ENCODE peak calls at places on chromosomes 16 and 17, in four cellular contexts. X is GM23248, B is foreskin fibroblast, F is BE2C. A is an unnamed sample.

GRCh38 chr16:85612191-85612800 is 826 bp upstream of the GSE1 start:
- DNase-seq in X (peak), B (peak), F (peak), A (peak)

GRCh38 chr16:74052006-74052405 is 244.6 kb upstream of the PSMD7 start:
- DNase-seq in X (no peak), B (no peak), F (no peak), A (no peak)

GRCh38 chr17:45144199-45145034 is 3.9 kb upstream of the HEXIM1 start:
- DNase-seq in X (peak), B (no peak), F (no peak), A (no peak)

GRCh38 chr17:28755486-28755885 is 11.7 kb downstream of the TRAF4 start:
- DNase-seq in X (no peak), B (no peak), F (no peak), A (no peak)

GRCh38 chr16:75099738-75100615 is 16.6 kb downstream of the LDHD start:
- DNase-seq in X (no peak), B (no peak), F (no peak), A (peak)

GRCh38 chr16:69319826-69320730 is 8.9 kb downstream of the VPS4A start:
- DNase-seq in X (no peak), B (no peak), F (no peak), A (no peak)

GRCh38 chr17:63382136-63382535 is 64.0 kb downstream of the CYB561 start:
- DNase-seq in X (peak), B (no peak), F (no peak), A (no peak)

GRCh38 chr17:1322014-1322428 is 42.6 kb downstream of the TRARG1 start:
- DNase-seq in X (no peak), B (no peak), F (no peak), A (no peak)

GRCh38 chr17:49745175-49746139 is 18.5 kb downstream of the FAM117A start:
- DNase-seq in X (no peak), B (no peak), F (no peak), A (no peak)

GRCh38 chr17:74715144-74715543 is 2.4 kb upstream of the CD300LF start:
- DNase-seq in X (no peak), B (no peak), F (no peak), A (no peak)

GRCh38 chr16:83898463-83899271 is at the start of gene MLYCD:
- DNase-seq in X (peak), B (peak), F (peak), A (peak)

GRCh38 chr17:41015473-41015872 is 6.5 kb upstream of the KRTAP3-1 start:
- DNase-seq in X (no peak), B (no peak), F (no peak), A (no peak)

GRCh38 chr16:71963125-71963875 is 36.9 kb downstream of the PKD1L3 start:
- DNase-seq in X (no peak), B (no peak), F (no peak), A (no peak)

GRCh38 chr16:17307501-17307900 is 163.3 kb downstream of the XYLT1 start:
- DNase-seq in X (no peak), B (no peak), F (no peak), A (no peak)

GRCh38 chr17:2511138-2511461 is 588 bp downstream of the METTL16 start:
- DNase-seq in X (no peak), B (no peak), F (no peak), A (no peak)

GRCh38 chr16:15897834-15898254 is 9.4 kb upstream of the CEP20 start:
- DNase-seq in X (peak), B (peak), F (no peak), A (peak)

GRCh38 chr16:49964316-49964715 is 60.7 kb upstream of the CNEP1R1 start:
- DNase-seq in X (no peak), B (no peak), F (no peak), A (no peak)

GRCh38 chr17:42337442-42337841 is 49.1 kb downstream of the STAT5A start:
- DNase-seq in X (peak), B (peak), F (no peak), A (no peak)

GRCh38 chr17:2598166-2598565 is 4.7 kb downstream of the PAFAH1B1 start:
- DNase-seq in X (peak), B (peak), F (no peak), A (peak)

GRCh38 chr16:15996432-15997109 is 47.2 kb downstream of the ABCC1 start:
- DNase-seq in X (peak), B (peak), F (peak), A (peak)

GRCh38 chr16:87926246-87927194 is 9.8 kb downstream of the CA5A start:
- DNase-seq in X (no peak), B (no peak), F (no peak), A (no peak)

GRCh38 chr17:74330446-74330845 is 4.4 kb downstream of the KIF19 start:
- DNase-seq in X (no peak), B (no peak), F (no peak), A (no peak)

GRCh38 chr17:81419333-81419885 is 24.2 kb downstream of the BAHCC1 start:
- DNase-seq in X (peak), B (peak), F (peak), A (peak)

GRCh38 chr16:8622315-8622656 is 788 bp downstream of the METTL22 start:
- DNase-seq in X (no peak), B (no peak), F (no peak), A (no peak)

GRCh38 chr17:27549251-27549919 is 81.6 kb upstream of the LGALS9 start:
- DNase-seq in X (no peak), B (no peak), F (no peak), A (no peak)

GRCh38 chr17:27649929-27650328 is 18.9 kb downstream of the LGALS9 start:
- DNase-seq in X (no peak), B (no peak), F (no peak), A (no peak)

GRCh38 chr16:10536814-10537389 is 43.5 kb downstream of the EMP2 start:
- DNase-seq in X (no peak), B (no peak), F (no peak), A (no peak)

GRCh38 chr17:74748279-74748528 is 224 bp upstream of the NHERF1 start:
- DNase-seq in X (no peak), B (no peak), F (no peak), A (no peak)

GRCh38 chr17:3526491-3526890 is 31.1 kb downstream of the TRPV3 start:
- DNase-seq in X (no peak), B (no peak), F (no peak), A (no peak)

GRCh38 chr16:57574086-57574485 is 31.6 kb downstream of the ADGRG5 start:
- DNase-seq in X (no peak), B (no peak), F (no peak), A (no peak)

GRCh38 chr16:874366-875181 is 74.0 kb upstream of the GNG13 start:
- DNase-seq in X (no peak), B (no peak), F (no peak), A (no peak)

GRCh38 chr17:4693416-4693815 is 10.5 kb downstream of the PELP1 start:
- DNase-seq in X (no peak), B (no peak), F (no peak), A (no peak)

GRCh38 chr16:53430363-53430762 is 3.9 kb upstream of the RBL2 start:
- DNase-seq in X (no peak), B (no peak), F (no peak), A (no peak)

GRCh38 chr16:28834349-28834748 is 11.6 kb downstream of the ATXN2L start:
- DNase-seq in X (no peak), B (no peak), F (no peak), A (no peak)

GRCh38 chr17:19534562-19535149 is 1.0 kb downstream of the SLC47A1 start:
- DNase-seq in X (no peak), B (no peak), F (no peak), A (no peak)

GRCh38 chr16:4696172-4696904 is 3.0 kb downstream of the NUDT16L1 start:
- DNase-seq in X (no peak), B (no peak), F (peak), A (no peak)

GRCh38 chr16:30775381-30776099 is 11.5 kb downstream of the ZNF629 start:
- DNase-seq in X (peak), B (peak), F (peak), A (peak)

GRCh38 chr17:44065668-44066203 is 735 bp downstream of the LSM12 start:
- DNase-seq in X (peak), B (no peak), F (no peak), A (no peak)

GRCh38 chr17:81295678-81296381 is 723 bp upstream of the SLC38A10 start:
- DNase-seq in X (peak), B (no peak), F (no peak), A (peak)

GRCh38 chr16:2473425-2473926 is 1.5 kb upstream of the TBC1D24 start:
- DNase-seq in X (no peak), B (no peak), F (no peak), A (no peak)
- H3K4me3 ChIP-seq in X (peak), B (no peak), F (peak), A (peak)

DNA sequence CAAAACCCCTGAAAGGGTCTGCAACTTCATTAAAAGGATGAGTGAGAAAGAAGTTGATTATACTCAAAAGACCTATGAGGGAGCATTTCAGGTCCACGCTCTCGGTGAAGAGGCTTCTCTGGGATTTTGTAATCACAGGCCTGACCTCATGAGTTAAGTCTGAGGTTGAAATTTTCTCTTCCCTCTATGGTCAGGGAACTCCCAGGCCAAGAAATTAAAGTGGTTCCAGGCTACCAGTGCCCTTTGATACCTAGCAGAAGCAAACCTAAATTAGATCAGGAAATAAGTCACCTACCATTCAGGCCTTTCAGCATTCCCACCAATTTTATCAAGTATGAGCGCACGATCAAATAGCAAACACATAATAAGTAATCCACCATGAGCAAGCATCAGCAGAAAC is 27.9 kb downstream of the MBTD1 start:
- DNase-seq in X (no peak), B (no peak), F (no peak), A (no peak)
- H3K4me3 ChIP-seq in X (no peak), B (no peak), F (no peak), A (no peak)

GRCh38 chr17:65558311-65558682 is 3.2 kb downstream of the AXIN2 start:
- DNase-seq in X (no peak), B (no peak), F (no peak), A (no peak)
- H3K4me3 ChIP-seq in X (no peak), B (peak), F (no peak), A (no peak)

GRCh38 chr17:10116676-10117075 is 81.7 kb downstream of the GAS7 start:
- DNase-seq in X (no peak), B (no peak), F (no peak), A (no peak)
- H3K4me3 ChIP-seq in X (no peak), B (no peak), F (no peak), A (no peak)

GRCh38 chr17:39744075-39744835 is 6.5 kb downstream of the GRB7 start:
- DNase-seq in X (no peak), B (no peak), F (no peak), A (no peak)

GRCh38 chr17:39739885-39740356 is 2.2 kb downstream of the GRB7 start:
- DNase-seq in X (peak), B (no peak), F (no peak), A (no peak)

GRCh38 chr17:39740357-39741111 is 2.8 kb downstream of the GRB7 start:
- DNase-seq in X (peak), B (peak), F (no peak), A (peak)

GRCh38 chr17:39742856-39743436 is 5.2 kb downstream of the GRB7 start:
- DNase-seq in X (no peak), B (no peak), F (no peak), A (no peak)

DNA sequence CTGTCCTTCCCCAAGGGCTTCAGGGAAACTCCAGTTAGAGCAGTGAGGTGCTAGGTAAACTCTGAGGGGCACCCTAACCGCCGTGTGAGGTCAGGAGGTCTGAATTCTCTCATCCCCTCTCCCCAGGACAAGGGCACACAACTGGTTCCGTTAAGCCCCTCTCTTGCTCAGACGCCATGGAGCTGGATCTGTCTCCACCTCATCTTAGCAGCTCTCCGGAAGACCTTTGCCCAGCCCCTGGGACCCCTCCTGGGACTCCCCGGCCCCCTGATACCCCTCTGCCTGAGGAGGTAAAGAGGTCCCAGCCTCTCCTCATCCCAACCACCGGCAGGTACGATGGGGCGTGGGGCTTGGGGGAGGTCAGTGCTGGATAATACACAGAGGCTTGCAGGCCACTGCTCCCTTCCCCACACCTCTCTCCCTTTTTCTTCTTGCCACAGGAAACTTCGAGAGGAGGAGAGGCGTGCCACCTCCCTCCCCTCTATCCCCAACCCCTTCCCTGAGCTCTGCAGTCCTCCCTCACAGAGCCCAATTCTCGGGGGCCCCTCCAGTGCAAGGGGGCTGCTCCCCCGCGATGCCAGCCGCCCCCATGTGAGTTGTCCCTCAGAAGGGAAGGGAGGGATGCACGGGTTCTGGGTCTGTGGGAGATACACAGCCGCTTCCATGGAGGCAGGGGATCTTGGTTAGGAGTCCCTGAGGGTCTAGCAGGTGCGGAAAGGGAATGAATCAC is 4.6 kb downstream of the GRB7 start:
- DNase-seq in X (no peak), B (no peak), F (no peak), A (no peak)
- H3K4me3 ChIP-seq in X (no peak), B (no peak), F (no peak), A (no peak)

DNA sequence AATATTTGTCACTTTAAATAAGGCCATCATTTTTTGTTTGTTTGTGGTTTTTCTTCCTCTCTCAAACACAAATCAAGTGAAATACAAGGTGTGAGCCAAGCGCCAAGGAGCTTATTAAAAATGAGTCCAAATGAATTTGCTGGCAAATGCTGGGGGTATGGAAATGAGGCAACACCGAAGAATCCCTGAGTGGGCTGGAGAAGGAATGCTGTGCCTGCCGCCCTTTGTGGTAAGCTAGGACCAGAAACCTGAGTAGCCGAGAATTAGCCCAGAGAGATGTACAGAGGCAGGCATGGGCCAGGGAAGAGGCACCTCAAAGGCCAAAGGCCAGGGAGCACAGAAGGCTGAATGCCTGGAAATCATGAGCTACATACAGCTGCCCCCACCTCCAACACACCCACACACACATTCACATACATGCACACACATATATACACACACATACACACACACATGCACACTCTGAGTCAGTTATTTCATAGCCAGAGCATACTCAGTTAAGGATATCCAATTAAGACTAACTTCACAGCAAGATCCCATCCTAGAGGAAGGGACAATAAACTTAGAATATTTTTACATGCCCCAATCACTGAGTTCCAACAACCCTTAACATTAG is 266.1 kb upstream of the DYNLRB2 start:
- DNase-seq in X (peak), B (peak), F (no peak), A (peak)
- H3K4me3 ChIP-seq in X (peak), B (no peak), F (no peak), A (no peak)

GRCh38 chr17:38455288-38455915 is 27.1 kb downstream of the ARHGAP23 start:
- DNase-seq in X (no peak), B (no peak), F (peak), A (no peak)
- H3K4me3 ChIP-seq in X (peak), B (peak), F (no peak), A (no peak)

A was measured in MG63.